ENCODE peak calls at places on chromosomes 7 and 10, in five cellular contexts. R is neuronal stem cell, U is mesenchymal stem cell, K is H1, O is trophoblast cell. T is an unnamed sample.

GRCh38 chr7:100545636-100546128 is 6.7 kb downstream of the AGFG2 start:
- DNase-seq in R (no peak), O (peak), U (peak), K (no peak), T (peak)

GRCh38 chr10:100101526-100102076 is 19.9 kb upstream of the CPN1 start:
- DNase-seq in R (no peak), K (no peak), U (peak), O (no peak), T (no peak)

GRCh38 chr10:83346216-83346910 is 792.9 kb upstream of the GHITM start:
- DNase-seq in U (no peak), K (no peak), O (no peak), R (no peak), T (no peak)

GRCh38 chr7:34165466-34165865 is 260.1 kb downstream of the BMPER start:
- DNase-seq in R (no peak), K (no peak), U (no peak), O (no peak), T (no peak)

GRCh38 chr10:4519691-4520402 is 306.2 kb upstream of the AKR1E2 start:
- DNase-seq in O (no peak), U (peak), R (no peak), K (no peak), T (no peak)

GRCh38 chr7:92987095-92987494 is 130.7 kb downstream of the SAMD9 start:
- DNase-seq in R (no peak), O (no peak), K (no peak), U (peak), T (no peak)

GRCh38 chr10:80171248-80171660 is 34.1 kb downstream of the ANXA11 start:
- DNase-seq in R (no peak), K (no peak), U (no peak), O (peak), T (peak)

GRCh38 chr10:94443052-94443451 is 40.7 kb downstream of the TBC1D12 start:
- DNase-seq in O (no peak), K (no peak), U (peak), R (no peak), T (no peak)

GRCh38 chr10:62844280-62845011 is 28.3 kb upstream of the EGR2 start:
- DNase-seq in R (no peak), O (no peak), K (no peak), U (no peak), T (no peak)

GRCh38 chr10:116771101-116771705 is 28.8 kb upstream of the HSPA12A start:
- DNase-seq in U (peak), K (no peak), R (no peak), O (peak), T (no peak)

GRCh38 chr7:2929321-2930201 is 85.5 kb upstream of the GNA12 start:
- DNase-seq in K (no peak), U (no peak), O (no peak), R (no peak), T (peak)

GRCh38 chr7:113921363-113921762 is 2.6 kb upstream of the PPP1R3A start:
- DNase-seq in U (no peak), R (no peak), O (no peak), K (no peak), T (no peak)

GRCh38 chr7:70239930-70240329 is 641.7 kb downstream of the AUTS2 start:
- DNase-seq in K (no peak), R (no peak), O (no peak), U (no peak), T (no peak)

GRCh38 chr7:12754179-12754578 is 66.7 kb downstream of the ARL4A start:
- DNase-seq in R (no peak), O (no peak), U (no peak), K (no peak), T (no peak)

GRCh38 chr7:21946228-21946709 is 570 bp upstream of the CDCA7L start:
- DNase-seq in O (peak), K (no peak), R (no peak), U (no peak), T (no peak)

GRCh38 chr10:95748349-95748748 is 7.6 kb upstream of the ENTPD1 start:
- DNase-seq in R (no peak), O (no peak), K (no peak), U (no peak), T (no peak)

GRCh38 chr7:26924149-26924767 is 59.9 kb upstream of the SKAP2 start:
- DNase-seq in U (no peak), R (no peak), K (no peak), O (no peak), T (no peak)

GRCh38 chr7:73451780-73452398 is 18.3 kb downstream of the FZD9 start:
- DNase-seq in U (peak), O (peak), K (no peak), R (peak), T (no peak)

GRCh38 chr7:133854739-133855138 is 272.4 kb upstream of the LRGUK start:
- DNase-seq in R (no peak), O (no peak), U (peak), K (no peak), T (no peak)

GRCh38 chr10:12483996-12484944 is 134.9 kb downstream of the CAMK1D start:
- DNase-seq in K (no peak), U (no peak), R (no peak), O (no peak), T (no peak)

GRCh38 chr7:25026156-25026555 is 46.2 kb upstream of the OSBPL3 start:
- DNase-seq in O (no peak), U (no peak), R (no peak), K (no peak), T (peak)

GRCh38 chr10:91797077-91797690 is 1.0 kb upstream of the TNKS2 start:
- DNase-seq in K (no peak), U (no peak), R (no peak), O (peak), T (no peak)

GRCh38 chr7:43639858-43640491 is 57.1 kb downstream of the STK17A start:
- DNase-seq in O (no peak), K (no peak), R (peak), U (peak), T (no peak)

GRCh38 chr10:26439436-26440090 is 1.4 kb downstream of the APBB1IP start:
- DNase-seq in R (no peak), O (no peak), K (no peak), U (no peak), T (no peak)

GRCh38 chr7:144936314-144936713 is 100.5 kb upstream of the TPK1 start:
- DNase-seq in R (no peak), U (no peak), O (no peak), K (no peak), T (no peak)

GRCh38 chr7:28842769-28843295 is 115.3 kb downstream of the TRIL start:
- DNase-seq in K (no peak), U (no peak), R (no peak), O (no peak), T (no peak)
- H2BK12ac ChIP-seq in K (no peak), U (no peak), R (peak), O (no peak), T (no peak)

GRCh38 chr7:111011500-111011899 is 79.4 kb upstream of the LRRN3 start:
- DNase-seq in O (peak), R (no peak), U (no peak), K (no peak), T (no peak)

GRCh38 chr7:111014074-111014473 is 76.9 kb upstream of the LRRN3 start:
- DNase-seq in U (no peak), R (no peak), K (no peak), O (no peak), T (no peak)

GRCh38 chr7:111010833-111011232 is 80.1 kb upstream of the LRRN3 start:
- DNase-seq in O (peak), R (no peak), U (no peak), K (no peak), T (no peak)

GRCh38 chr7:111012799-111013675 is 77.9 kb upstream of the LRRN3 start:
- DNase-seq in O (no peak), U (no peak), K (no peak), R (no peak), T (no peak)

GRCh38 chr7:111012152-111012551 is 78.8 kb upstream of the LRRN3 start:
- DNase-seq in K (no peak), R (no peak), O (no peak), U (no peak), T (no peak)
- H3K4me2 ChIP-seq in K (no peak), R (no peak), O (no peak), U (no peak), T (no peak)

DNA sequence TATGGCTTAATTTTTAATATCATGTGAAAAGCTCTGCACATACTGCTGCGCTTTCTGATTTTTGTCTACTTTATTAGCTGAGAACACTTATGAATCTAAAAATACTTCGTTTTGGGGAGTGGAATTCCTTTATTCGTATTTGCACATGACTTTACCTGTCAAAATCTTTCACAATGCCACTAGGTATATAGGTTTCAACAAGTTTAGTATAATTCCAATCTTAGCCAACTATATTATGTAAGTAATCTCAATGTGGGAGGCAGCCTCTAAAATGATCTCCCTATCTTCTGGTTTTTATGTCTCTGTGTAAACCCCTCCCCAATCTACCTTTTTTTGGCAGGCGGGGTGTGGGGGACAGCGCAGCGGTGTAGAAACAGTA is 55.3 kb downstream of the PARD3 start:
- DNase-seq in K (no peak), O (no peak), R (no peak), U (no peak), T (no peak)
- H2AFZ ChIP-seq in K (no peak), O (no peak), R (no peak), U (no peak), T (no peak)

GRCh38 chr7:149225656-149226055 is 13.8 kb upstream of the ZNF212 start:
- DNase-seq in K (no peak), R (no peak), O (no peak), U (no peak), T (no peak)

GRCh38 chr7:149225106-149225505 is 14.3 kb upstream of the ZNF212 start:
- DNase-seq in K (no peak), U (no peak), R (no peak), O (no peak), T (no peak)

GRCh38 chr7:149223176-149223575 is 16.3 kb upstream of the ZNF212 start:
- DNase-seq in O (no peak), R (no peak), K (no peak), U (no peak), T (no peak)

GRCh38 chr7:149224352-149224751 is 15.1 kb upstream of the ZNF212 start:
- DNase-seq in O (no peak), K (no peak), U (no peak), R (no peak), T (no peak)

DNA sequence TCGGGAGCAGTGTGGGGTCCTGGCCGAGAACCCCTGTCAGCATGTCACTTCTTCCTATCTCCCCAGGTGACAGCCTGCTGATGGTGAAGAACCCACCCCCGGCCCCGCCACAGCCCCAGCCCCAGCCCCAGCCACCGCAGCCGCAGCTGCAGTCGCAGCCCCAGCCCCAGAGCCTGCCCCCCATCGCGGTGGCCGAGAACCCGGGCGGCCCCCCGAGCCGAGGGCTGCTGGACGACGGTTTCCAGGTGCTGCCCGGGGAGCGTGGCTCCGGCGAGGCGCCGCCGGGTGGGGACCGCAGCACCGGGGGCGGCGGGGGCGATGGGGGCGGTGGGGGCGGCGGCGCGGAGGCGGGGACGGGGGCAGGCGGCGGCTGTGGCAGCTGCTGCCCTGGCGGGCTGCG is 15.7 kb upstream of the ZNF212 start:
- DNase-seq in K (no peak), R (no peak), O (no peak), U (no peak), T (no peak)
- H2BK12ac ChIP-seq in K (no peak), R (no peak), O (no peak), U (no peak), T (no peak)

T was measured in H9.